ENCODE peak calls at places on chromosome 18, in nine cellular contexts. One of them, this sample, is unnamed.

GRCh38 chr18:50022985-50023384 is 172.0 kb downstream of the MYO5B start:
- DNase-seq in GM13977: no peak
- DNase-seq in adrenal gland: no peak
- DNase-seq in NCI-H1694 treated with DMSO at 0.1 percent for 48 hours: no peak
- DNase-seq in IMR-90: no peak
- DNase-seq in astrocyte of the cerebellum: no peak
- DNase-seq in fibroblast of pulmonary artery: no peak
- DNase-seq in cardiac septum: no peak
- DNase-seq in stimulated activated CD4-positive, alpha-beta T cell treated with anti-CD3 and anti-CD28 coated beads, Interleukin-4, amount 100 ng/mL, for 1 hour: no peak
- DNase-seq in this sample: no peak

GRCh38 chr18:49100226-49100968 is 149.6 kb upstream of the SMAD7 start:
- DNase-seq in adrenal gland: no peak
- DNase-seq in NCI-H1694 treated with DMSO at 0.1 percent for 48 hours: no peak
- DNase-seq in stimulated activated CD4-positive, alpha-beta T cell treated with anti-CD3 and anti-CD28 coated beads, Interleukin-4, amount 100 ng/mL, for 1 hour: no peak
- DNase-seq in GM13977: no peak
- DNase-seq in astrocyte of the cerebellum: no peak
- DNase-seq in fibroblast of pulmonary artery: peak
- DNase-seq in IMR-90: peak
- DNase-seq in cardiac septum: no peak
- DNase-seq in this sample: peak

GRCh38 chr18:48851563-48851962 is 99.2 kb downstream of the SMAD7 start:
- DNase-seq in GM13977: no peak
- DNase-seq in fibroblast of pulmonary artery: peak
- DNase-seq in IMR-90: no peak
- DNase-seq in NCI-H1694 treated with DMSO at 0.1 percent for 48 hours: no peak
- DNase-seq in stimulated activated CD4-positive, alpha-beta T cell treated with anti-CD3 and anti-CD28 coated beads, Interleukin-4, amount 100 ng/mL, for 1 hour: no peak
- DNase-seq in astrocyte of the cerebellum: no peak
- DNase-seq in cardiac septum: peak
- DNase-seq in adrenal gland: no peak
- DNase-seq in this sample: no peak

GRCh38 chr18:62066121-62066818 is 120.6 kb downstream of the PIGN start:
- DNase-seq in cardiac septum: no peak
- DNase-seq in fibroblast of pulmonary artery: no peak
- DNase-seq in astrocyte of the cerebellum: no peak
- DNase-seq in IMR-90: no peak
- DNase-seq in adrenal gland: no peak
- DNase-seq in GM13977: no peak
- DNase-seq in stimulated activated CD4-positive, alpha-beta T cell treated with anti-CD3 and anti-CD28 coated beads, Interleukin-4, amount 100 ng/mL, for 1 hour: no peak
- DNase-seq in NCI-H1694 treated with DMSO at 0.1 percent for 48 hours: no peak
- DNase-seq in this sample: no peak

GRCh38 chr18:61893304-61893970 is 630 bp upstream of the RNF152 start:
- DNase-seq in fibroblast of pulmonary artery: peak
- DNase-seq in cardiac septum: no peak
- DNase-seq in IMR-90: peak
- DNase-seq in adrenal gland: peak
- DNase-seq in astrocyte of the cerebellum: no peak
- DNase-seq in stimulated activated CD4-positive, alpha-beta T cell treated with anti-CD3 and anti-CD28 coated beads, Interleukin-4, amount 100 ng/mL, for 1 hour: peak
- DNase-seq in GM13977: peak
- DNase-seq in NCI-H1694 treated with DMSO at 0.1 percent for 48 hours: no peak
- DNase-seq in this sample: peak

GRCh38 chr18:13401404-13401803 is 182.8 kb downstream of the LDLRAD4 start:
- DNase-seq in GM13977: no peak
- DNase-seq in stimulated activated CD4-positive, alpha-beta T cell treated with anti-CD3 and anti-CD28 coated beads, Interleukin-4, amount 100 ng/mL, for 1 hour: no peak
- DNase-seq in fibroblast of pulmonary artery: no peak
- DNase-seq in IMR-90: no peak
- DNase-seq in cardiac septum: no peak
- DNase-seq in NCI-H1694 treated with DMSO at 0.1 percent for 48 hours: no peak
- DNase-seq in adrenal gland: no peak
- DNase-seq in astrocyte of the cerebellum: no peak
- DNase-seq in this sample: no peak

GRCh38 chr18:55096261-55097026 is 137.2 kb upstream of the CCDC68 start:
- DNase-seq in NCI-H1694 treated with DMSO at 0.1 percent for 48 hours: peak
- DNase-seq in adrenal gland: peak
- DNase-seq in fibroblast of pulmonary artery: peak
- DNase-seq in cardiac septum: no peak
- DNase-seq in astrocyte of the cerebellum: no peak
- DNase-seq in GM13977: peak
- DNase-seq in stimulated activated CD4-positive, alpha-beta T cell treated with anti-CD3 and anti-CD28 coated beads, Interleukin-4, amount 100 ng/mL, for 1 hour: no peak
- DNase-seq in IMR-90: peak
- DNase-seq in this sample: peak

GRCh38 chr18:12283256-12283655 is 24.8 kb upstream of the TUBB6 start:
- DNase-seq in astrocyte of the cerebellum: no peak
- DNase-seq in cardiac septum: no peak
- DNase-seq in GM13977: no peak
- DNase-seq in adrenal gland: no peak
- DNase-seq in IMR-90: peak
- DNase-seq in fibroblast of pulmonary artery: peak
- DNase-seq in NCI-H1694 treated with DMSO at 0.1 percent for 48 hours: no peak
- DNase-seq in stimulated activated CD4-positive, alpha-beta T cell treated with anti-CD3 and anti-CD28 coated beads, Interleukin-4, amount 100 ng/mL, for 1 hour: no peak
- DNase-seq in this sample: peak

GRCh38 chr18:21191596-21192307 is 50.3 kb upstream of the GREB1L start:
- DNase-seq in stimulated activated CD4-positive, alpha-beta T cell treated with anti-CD3 and anti-CD28 coated beads, Interleukin-4, amount 100 ng/mL, for 1 hour: peak
- DNase-seq in GM13977: no peak
- DNase-seq in IMR-90: peak
- DNase-seq in fibroblast of pulmonary artery: peak
- DNase-seq in adrenal gland: peak
- DNase-seq in NCI-H1694 treated with DMSO at 0.1 percent for 48 hours: no peak
- DNase-seq in cardiac septum: no peak
- DNase-seq in astrocyte of the cerebellum: peak
- DNase-seq in this sample: peak

GRCh38 chr18:71028285-71028762 is 739.5 kb downstream of the SOCS6 start:
- DNase-seq in cardiac septum: no peak
- DNase-seq in astrocyte of the cerebellum: no peak
- DNase-seq in stimulated activated CD4-positive, alpha-beta T cell treated with anti-CD3 and anti-CD28 coated beads, Interleukin-4, amount 100 ng/mL, for 1 hour: no peak
- DNase-seq in NCI-H1694 treated with DMSO at 0.1 percent for 48 hours: no peak
- DNase-seq in fibroblast of pulmonary artery: peak
- DNase-seq in GM13977: no peak
- DNase-seq in IMR-90: no peak
- DNase-seq in adrenal gland: no peak
- DNase-seq in this sample: no peak

GRCh38 chr18:9823805-9824473 is 61.8 kb upstream of the TXNDC2 start:
- DNase-seq in fibroblast of pulmonary artery: peak
- DNase-seq in adrenal gland: no peak
- DNase-seq in NCI-H1694 treated with DMSO at 0.1 percent for 48 hours: no peak
- DNase-seq in GM13977: no peak
- DNase-seq in cardiac septum: no peak
- DNase-seq in astrocyte of the cerebellum: peak
- DNase-seq in IMR-90: peak
- DNase-seq in stimulated activated CD4-positive, alpha-beta T cell treated with anti-CD3 and anti-CD28 coated beads, Interleukin-4, amount 100 ng/mL, for 1 hour: no peak
- DNase-seq in this sample: peak

GRCh38 chr18:36578871-36579270 is 249.9 kb downstream of the TPGS2 start:
- DNase-seq in GM13977: no peak
- DNase-seq in adrenal gland: no peak
- DNase-seq in fibroblast of pulmonary artery: peak
- DNase-seq in astrocyte of the cerebellum: no peak
- DNase-seq in IMR-90: peak
- DNase-seq in NCI-H1694 treated with DMSO at 0.1 percent for 48 hours: no peak
- DNase-seq in stimulated activated CD4-positive, alpha-beta T cell treated with anti-CD3 and anti-CD28 coated beads, Interleukin-4, amount 100 ng/mL, for 1 hour: no peak
- DNase-seq in cardiac septum: no peak
- DNase-seq in this sample: peak

GRCh38 chr18:58662118-58662517 is 9.1 kb upstream of the MALT1 start:
- DNase-seq in IMR-90: no peak
- DNase-seq in NCI-H1694 treated with DMSO at 0.1 percent for 48 hours: no peak
- DNase-seq in adrenal gland: no peak
- DNase-seq in cardiac septum: no peak
- DNase-seq in astrocyte of the cerebellum: no peak
- DNase-seq in stimulated activated CD4-positive, alpha-beta T cell treated with anti-CD3 and anti-CD28 coated beads, Interleukin-4, amount 100 ng/mL, for 1 hour: no peak
- DNase-seq in GM13977: no peak
- DNase-seq in fibroblast of pulmonary artery: no peak
- DNase-seq in this sample: no peak

GRCh38 chr18:79778291-79778791 is 19.4 kb upstream of the KCNG2 start:
- DNase-seq in GM13977: no peak
- DNase-seq in adrenal gland: no peak
- DNase-seq in IMR-90: no peak
- DNase-seq in stimulated activated CD4-positive, alpha-beta T cell treated with anti-CD3 and anti-CD28 coated beads, Interleukin-4, amount 100 ng/mL, for 1 hour: no peak
- DNase-seq in cardiac septum: no peak
- DNase-seq in fibroblast of pulmonary artery: no peak
- DNase-seq in NCI-H1694 treated with DMSO at 0.1 percent for 48 hours: no peak
- DNase-seq in astrocyte of the cerebellum: no peak
- DNase-seq in this sample: no peak

GRCh38 chr18:54004828-54005227 is 219.6 kb downstream of the MBD2 start:
- DNase-seq in IMR-90: no peak
- DNase-seq in fibroblast of pulmonary artery: peak
- DNase-seq in adrenal gland: no peak
- DNase-seq in stimulated activated CD4-positive, alpha-beta T cell treated with anti-CD3 and anti-CD28 coated beads, Interleukin-4, amount 100 ng/mL, for 1 hour: no peak
- DNase-seq in cardiac septum: no peak
- DNase-seq in GM13977: no peak
- DNase-seq in astrocyte of the cerebellum: no peak
- DNase-seq in NCI-H1694 treated with DMSO at 0.1 percent for 48 hours: no peak
- DNase-seq in this sample: peak

GRCh38 chr18:48004577-48004976 is 74.1 kb upstream of the SMAD2 start:
- DNase-seq in adrenal gland: no peak
- DNase-seq in GM13977: no peak
- DNase-seq in NCI-H1694 treated with DMSO at 0.1 percent for 48 hours: no peak
- DNase-seq in IMR-90: no peak
- DNase-seq in fibroblast of pulmonary artery: no peak
- DNase-seq in cardiac septum: no peak
- DNase-seq in stimulated activated CD4-positive, alpha-beta T cell treated with anti-CD3 and anti-CD28 coated beads, Interleukin-4, amount 100 ng/mL, for 1 hour: no peak
- DNase-seq in astrocyte of the cerebellum: no peak
- DNase-seq in this sample: no peak

GRCh38 chr18:64017870-64018269 is 48.0 kb downstream of the SERPINB8 start:
- DNase-seq in NCI-H1694 treated with DMSO at 0.1 percent for 48 hours: peak
- DNase-seq in adrenal gland: no peak
- DNase-seq in IMR-90: peak
- DNase-seq in cardiac septum: no peak
- DNase-seq in astrocyte of the cerebellum: no peak
- DNase-seq in fibroblast of pulmonary artery: peak
- DNase-seq in stimulated activated CD4-positive, alpha-beta T cell treated with anti-CD3 and anti-CD28 coated beads, Interleukin-4, amount 100 ng/mL, for 1 hour: no peak
- DNase-seq in GM13977: peak
- DNase-seq in this sample: peak

GRCh38 chr18:13235326-13235937 is 16.9 kb downstream of the LDLRAD4 start:
- DNase-seq in NCI-H1694 treated with DMSO at 0.1 percent for 48 hours: no peak
- DNase-seq in astrocyte of the cerebellum: no peak
- DNase-seq in stimulated activated CD4-positive, alpha-beta T cell treated with anti-CD3 and anti-CD28 coated beads, Interleukin-4, amount 100 ng/mL, for 1 hour: no peak
- DNase-seq in GM13977: no peak
- DNase-seq in cardiac septum: no peak
- DNase-seq in fibroblast of pulmonary artery: no peak
- DNase-seq in adrenal gland: no peak
- DNase-seq in IMR-90: no peak
- DNase-seq in this sample: no peak

GRCh38 chr18:3649559-3650426 is 199.8 kb downstream of the TGIF1 start:
- DNase-seq in fibroblast of pulmonary artery: peak
- DNase-seq in GM13977: no peak
- DNase-seq in astrocyte of the cerebellum: peak
- DNase-seq in stimulated activated CD4-positive, alpha-beta T cell treated with anti-CD3 and anti-CD28 coated beads, Interleukin-4, amount 100 ng/mL, for 1 hour: no peak
- DNase-seq in cardiac septum: no peak
- DNase-seq in NCI-H1694 treated with DMSO at 0.1 percent for 48 hours: no peak
- DNase-seq in adrenal gland: peak
- DNase-seq in IMR-90: peak
- DNase-seq in this sample: peak

GRCh38 chr18:26450989-26451682 is 97.2 kb downstream of the KCTD1 start:
- DNase-seq in GM13977: no peak
- DNase-seq in astrocyte of the cerebellum: no peak
- DNase-seq in adrenal gland: no peak
- DNase-seq in NCI-H1694 treated with DMSO at 0.1 percent for 48 hours: no peak
- DNase-seq in stimulated activated CD4-positive, alpha-beta T cell treated with anti-CD3 and anti-CD28 coated beads, Interleukin-4, amount 100 ng/mL, for 1 hour: no peak
- DNase-seq in fibroblast of pulmonary artery: no peak
- DNase-seq in IMR-90: no peak
- DNase-seq in cardiac septum: no peak
- DNase-seq in this sample: no peak

GRCh38 chr18:79523221-79523737 is 127.5 kb downstream of the NFATC1 start:
- DNase-seq in adrenal gland: no peak
- DNase-seq in cardiac septum: no peak
- DNase-seq in NCI-H1694 treated with DMSO at 0.1 percent for 48 hours: no peak
- DNase-seq in GM13977: peak
- DNase-seq in astrocyte of the cerebellum: no peak
- DNase-seq in IMR-90: no peak
- DNase-seq in stimulated activated CD4-positive, alpha-beta T cell treated with anti-CD3 and anti-CD28 coated beads, Interleukin-4, amount 100 ng/mL, for 1 hour: peak
- DNase-seq in fibroblast of pulmonary artery: no peak
- DNase-seq in this sample: no peak

GRCh38 chr18:28109781-28110460 is 67.0 kb downstream of the CDH2 start:
- DNase-seq in astrocyte of the cerebellum: no peak
- DNase-seq in cardiac septum: no peak
- DNase-seq in adrenal gland: no peak
- DNase-seq in fibroblast of pulmonary artery: peak
- DNase-seq in stimulated activated CD4-positive, alpha-beta T cell treated with anti-CD3 and anti-CD28 coated beads, Interleukin-4, amount 100 ng/mL, for 1 hour: no peak
- DNase-seq in NCI-H1694 treated with DMSO at 0.1 percent for 48 hours: no peak
- DNase-seq in IMR-90: no peak
- DNase-seq in GM13977: no peak
- DNase-seq in this sample: no peak

GRCh38 chr18:48040457-48041110 is 110.1 kb upstream of the SMAD2 start:
- DNase-seq in cardiac septum: no peak
- DNase-seq in fibroblast of pulmonary artery: no peak
- DNase-seq in NCI-H1694 treated with DMSO at 0.1 percent for 48 hours: no peak
- DNase-seq in adrenal gland: no peak
- DNase-seq in GM13977: no peak
- DNase-seq in stimulated activated CD4-positive, alpha-beta T cell treated with anti-CD3 and anti-CD28 coated beads, Interleukin-4, amount 100 ng/mL, for 1 hour: no peak
- DNase-seq in IMR-90: no peak
- DNase-seq in astrocyte of the cerebellum: no peak
- DNase-seq in this sample: no peak

GRCh38 chr18:13611058-13611615 is 115.2 kb downstream of the FAM210A start:
- DNase-seq in fibroblast of pulmonary artery: peak
- DNase-seq in adrenal gland: no peak
- DNase-seq in NCI-H1694 treated with DMSO at 0.1 percent for 48 hours: no peak
- DNase-seq in cardiac septum: no peak
- DNase-seq in stimulated activated CD4-positive, alpha-beta T cell treated with anti-CD3 and anti-CD28 coated beads, Interleukin-4, amount 100 ng/mL, for 1 hour: no peak
- DNase-seq in IMR-90: peak
- DNase-seq in GM13977: peak
- DNase-seq in astrocyte of the cerebellum: peak
- DNase-seq in this sample: no peak

GRCh38 chr18:48330016-48330991 is 78.9 kb downstream of the ZBTB7C start:
- DNase-seq in astrocyte of the cerebellum: peak
- DNase-seq in NCI-H1694 treated with DMSO at 0.1 percent for 48 hours: no peak
- DNase-seq in cardiac septum: no peak
- DNase-seq in GM13977: no peak
- DNase-seq in adrenal gland: peak
- DNase-seq in fibroblast of pulmonary artery: peak
- DNase-seq in IMR-90: peak
- DNase-seq in stimulated activated CD4-positive, alpha-beta T cell treated with anti-CD3 and anti-CD28 coated beads, Interleukin-4, amount 100 ng/mL, for 1 hour: no peak
- DNase-seq in this sample: peak

GRCh38 chr18:27656167-27656778 is 471.2 kb upstream of the CHST9 start:
- DNase-seq in IMR-90: no peak
- DNase-seq in GM13977: no peak
- DNase-seq in astrocyte of the cerebellum: peak
- DNase-seq in cardiac septum: no peak
- DNase-seq in NCI-H1694 treated with DMSO at 0.1 percent for 48 hours: no peak
- DNase-seq in adrenal gland: no peak
- DNase-seq in stimulated activated CD4-positive, alpha-beta T cell treated with anti-CD3 and anti-CD28 coated beads, Interleukin-4, amount 100 ng/mL, for 1 hour: no peak
- DNase-seq in fibroblast of pulmonary artery: no peak
- DNase-seq in this sample: peak

GRCh38 chr18:48542513-48543181 is 3.8 kb downstream of the CTIF start:
- DNase-seq in astrocyte of the cerebellum: no peak
- DNase-seq in IMR-90: no peak
- DNase-seq in stimulated activated CD4-positive, alpha-beta T cell treated with anti-CD3 and anti-CD28 coated beads, Interleukin-4, amount 100 ng/mL, for 1 hour: no peak
- DNase-seq in NCI-H1694 treated with DMSO at 0.1 percent for 48 hours: no peak
- DNase-seq in adrenal gland: peak
- DNase-seq in GM13977: no peak
- DNase-seq in fibroblast of pulmonary artery: no peak
- DNase-seq in cardiac septum: peak
- DNase-seq in this sample: no peak

GRCh38 chr18:60987963-60988362 is 345.3 kb upstream of the CDH20 start:
- DNase-seq in GM13977: no peak
- DNase-seq in stimulated activated CD4-positive, alpha-beta T cell treated with anti-CD3 and anti-CD28 coated beads, Interleukin-4, amount 100 ng/mL, for 1 hour: no peak
- DNase-seq in fibroblast of pulmonary artery: peak
- DNase-seq in NCI-H1694 treated with DMSO at 0.1 percent for 48 hours: no peak
- DNase-seq in astrocyte of the cerebellum: peak
- DNase-seq in cardiac septum: no peak
- DNase-seq in adrenal gland: no peak
- DNase-seq in IMR-90: peak
- DNase-seq in this sample: peak

GRCh38 chr18:9328776-9329175 is 5.8 kb upstream of the TWSG1 start:
- DNase-seq in GM13977: no peak
- DNase-seq in NCI-H1694 treated with DMSO at 0.1 percent for 48 hours: no peak
- DNase-seq in cardiac septum: no peak
- DNase-seq in stimulated activated CD4-positive, alpha-beta T cell treated with anti-CD3 and anti-CD28 coated beads, Interleukin-4, amount 100 ng/mL, for 1 hour: no peak
- DNase-seq in adrenal gland: no peak
- DNase-seq in fibroblast of pulmonary artery: no peak
- DNase-seq in astrocyte of the cerebellum: no peak
- DNase-seq in IMR-90: peak
- DNase-seq in this sample: no peak

GRCh38 chr18:72544092-72544886 is at the start of gene CBLN2:
- DNase-seq in GM13977: peak
- DNase-seq in fibroblast of pulmonary artery: peak
- DNase-seq in astrocyte of the cerebellum: peak
- DNase-seq in adrenal gland: peak
- DNase-seq in stimulated activated CD4-positive, alpha-beta T cell treated with anti-CD3 and anti-CD28 coated beads, Interleukin-4, amount 100 ng/mL, for 1 hour: no peak
- DNase-seq in cardiac septum: no peak
- DNase-seq in IMR-90: peak
- DNase-seq in NCI-H1694 treated with DMSO at 0.1 percent for 48 hours: peak
- DNase-seq in this sample: peak

GRCh38 chr18:56309104-56309503 is 329.3 kb downstream of the TXNL1 start:
- DNase-seq in NCI-H1694 treated with DMSO at 0.1 percent for 48 hours: no peak
- DNase-seq in fibroblast of pulmonary artery: peak
- DNase-seq in cardiac septum: no peak
- DNase-seq in adrenal gland: no peak
- DNase-seq in astrocyte of the cerebellum: no peak
- DNase-seq in stimulated activated CD4-positive, alpha-beta T cell treated with anti-CD3 and anti-CD28 coated beads, Interleukin-4, amount 100 ng/mL, for 1 hour: no peak
- DNase-seq in IMR-90: peak
- DNase-seq in GM13977: no peak
- DNase-seq in this sample: no peak

This sample was measured in iris pigment epithelial cell.